ENCODE peak calls at places on chromosomes 11 and 22, in four cellular contexts. N, E, Q and K are unnamed samples.

GRCh38 chr11:19919050-19919561 is 206.5 kb downstream of the NAV2 start:
- DNase-seq in E (peak), Q (no peak), N (no peak), K (no peak)

GRCh38 chr22:23058481-23059336 is 11.6 kb upstream of the GNAZ start:
- DNase-seq in N (no peak), Q (no peak), E (no peak), K (no peak)

GRCh38 chr11:69044111-69045013 is 4.4 kb upstream of the TPCN2 start:
- DNase-seq in Q (no peak), N (no peak), E (peak), K (no peak)

GRCh38 chr22:43293661-43294392 is 49.3 kb downstream of the SCUBE1 start:
- DNase-seq in Q (no peak), E (peak), N (no peak), K (no peak)

GRCh38 chr11:64009234-64009633 is 23.0 kb downstream of the OTUB1 start:
- DNase-seq in Q (no peak), N (no peak), E (no peak), K (no peak)

GRCh38 chr11:81005595-81005994 is 1564.8 kb upstream of the TENM4 start:
- DNase-seq in E (peak), Q (no peak), N (no peak), K (no peak)

GRCh38 chr11:16591157-16591556 is 147.3 kb upstream of the C11orf58 start:
- DNase-seq in Q (no peak), E (no peak), N (no peak), K (no peak)

GRCh38 chr11:47083913-47084312 is 92.8 kb downstream of the ARFGAP2 start:
- DNase-seq in N (no peak), E (peak), Q (no peak), K (no peak)

GRCh38 chr11:22433517-22433916 is 95.3 kb downstream of the SLC17A6 start:
- DNase-seq in Q (no peak), N (no peak), E (no peak), K (no peak)

GRCh38 chr11:80086496-80087055 is 645.7 kb upstream of the TENM4 start:
- DNase-seq in Q (no peak), N (no peak), E (no peak), K (no peak)

GRCh38 chr11:44179173-44179572 is 83.7 kb downstream of the EXT2 start:
- DNase-seq in Q (no peak), E (no peak), N (no peak), K (no peak)

GRCh38 chr11:60905047-60905446 is 1.3 kb downstream of the PRPF19 start:
- DNase-seq in E (no peak), N (no peak), Q (no peak), K (no peak)

GRCh38 chr11:84215671-84216070 is 929.5 kb upstream of the CCDC90B start:
- DNase-seq in E (no peak), N (no peak), Q (no peak), K (no peak)